ENCODE peak calls at places on chromosomes 12 and 14, in six cellular contexts. Q, T, S, L, A and M are unnamed samples.

GRCh38 chr12:25521625-25522256 is 31.3 kb downstream of the LMNTD1 start:
- DNase-seq in Q (no peak), T (no peak), S (no peak), L (no peak), A (no peak), M (no peak)

GRCh38 chr14:51424569-51425251 is 184.7 kb downstream of the TMX1 start:
- DNase-seq in Q (no peak), T (no peak), S (no peak), L (no peak), A (no peak), M (no peak)

GRCh38 chr12:3218846-3219632 is 141.9 kb downstream of the TSPAN9 start:
- DNase-seq in Q (peak), T (no peak), S (no peak), L (no peak), A (no peak), M (peak)

GRCh38 chr14:53391631-53392030 is 238.5 kb upstream of the DDHD1 start:
- DNase-seq in Q (no peak), T (no peak), S (no peak), L (no peak), A (no peak), M (no peak)

GRCh38 chr12:93873561-93873960 is 196.4 kb downstream of the CRADD start:
- DNase-seq in Q (no peak), T (no peak), S (no peak), L (no peak), A (no peak), M (no peak)

GRCh38 chr14:49303952-49304516 is 282.1 kb downstream of the RPS29 start:
- DNase-seq in Q (peak), T (no peak), S (no peak), L (peak), A (no peak), M (no peak)

GRCh38 chr12:1115471-1116242 is 124.6 kb downstream of the ERC1 start:
- DNase-seq in Q (no peak), T (no peak), S (no peak), L (no peak), A (no peak), M (no peak)

GRCh38 chr12:49529409-49529808 is 9.4 kb upstream of the KCNH3 start:
- DNase-seq in Q (no peak), T (no peak), S (peak), L (no peak), A (no peak), M (no peak)

GRCh38 chr12:8969861-8970411 is 19.4 kb upstream of the KLRG1 start:
- DNase-seq in Q (no peak), T (no peak), S (no peak), L (no peak), A (no peak), M (no peak)

GRCh38 chr14:105207460-105207901 is 26.4 kb upstream of the NUDT14 start:
- DNase-seq in Q (no peak), T (no peak), S (no peak), L (no peak), A (peak), M (no peak)